ENCODE peak calls at places on chromosome 12, in seven cellular contexts. B is dorsolateral prefrontal cortex, L is HepG2, X is left lung, Y is cardiac muscle cell, W is gastrocnemius medialis, R is ascending aorta. K is an unnamed sample.

GRCh38 chr12:107454431-107454830 is 231.2 kb upstream of the PWP1 start:
- DNase-seq in X (no peak), Y (no peak), L (no peak), R (no peak), W (no peak), B (no peak), K (no peak)

GRCh38 chr12:12081836-12082497 is 11.2 kb downstream of the BCL2L14 start:
- DNase-seq in L (peak; percentile 70), B (no peak), X (no peak), W (no peak), R (no peak), Y (peak; percentile 65), K (no peak)

GRCh38 chr12:57611116-57611809 is at the start of gene ARHGEF25:
- DNase-seq in R (peak; percentile 86), B (peak; percentile 81), L (peak; percentile 41), W (no peak), Y (peak; percentile 73), X (peak; percentile 67), K (peak; percentile 86)

GRCh38 chr12:45165284-45165683 is 50.6 kb upstream of the ANO6 start:
- DNase-seq in W (no peak), R (no peak), X (no peak), L (no peak), Y (no peak), B (no peak), K (no peak)

GRCh38 chr12:130633771-130634170 is 82.3 kb downstream of the RIMBP2 start:
- DNase-seq in B (peak; percentile 85), X (no peak), Y (no peak), L (no peak), W (peak; percentile 53), R (peak; percentile 35), K (peak; percentile 62)

GRCh38 chr12:63276537-63277365 is 125.8 kb upstream of the AVPR1A start:
- DNase-seq in B (no peak), Y (peak; percentile 15), X (no peak), R (no peak), W (no peak), L (peak; percentile 44), K (no peak)

GRCh38 chr12:63944036-63944579 is 99.6 kb downstream of the SRGAP1 start:
- DNase-seq in W (no peak), Y (no peak), X (no peak), B (no peak), R (no peak), L (no peak), K (no peak)

GRCh38 chr12:131041216-131041967 is 87.7 kb downstream of the ADGRD1 start:
- DNase-seq in L (no peak), X (no peak), Y (no peak), W (no peak), B (peak; percentile 14), R (no peak), K (no peak)

GRCh38 chr12:124354400-124354799 is 59.5 kb downstream of the RFLNA start:
- DNase-seq in L (no peak), X (no peak), Y (no peak), R (no peak), B (no peak), W (no peak), K (no peak)

GRCh38 chr12:75908961-75909699 is 122.4 kb downstream of the PHLDA1 start:
- DNase-seq in L (peak; percentile 27), R (peak; percentile 72), Y (peak; percentile 92), W (peak; percentile 39), B (peak; percentile 53), X (peak; percentile 36), K (no peak)

GRCh38 chr12:74418573-74418972 is 119.1 kb upstream of the ATXN7L3B start:
- DNase-seq in B (no peak), R (no peak), L (no peak), W (no peak), Y (no peak), X (no peak), K (no peak)

GRCh38 chr12:68971404-68971803 is 38.4 kb upstream of the CPM start:
- DNase-seq in B (no peak), W (no peak), Y (peak; percentile 52), R (no peak), X (peak; percentile 48), L (no peak), K (no peak)

GRCh38 chr12:87618199-87618598 is 411.0 kb downstream of the C12orf50 start:
- DNase-seq in B (no peak), R (no peak), L (no peak), Y (peak; percentile 20), X (no peak), W (no peak), K (no peak)

GRCh38 chr12:78096909-78097597 is 266.4 kb downstream of the NAV3 start:
- DNase-seq in X (no peak), B (no peak), W (no peak), R (no peak), L (no peak), Y (peak; percentile 78), K (no peak)

GRCh38 chr12:114241973-114242434 is 163.9 kb downstream of the TBX5 start:
- DNase-seq in Y (no peak), X (no peak), R (no peak), B (no peak), W (no peak), L (no peak), K (no peak)

GRCh38 chr12:40663781-40664180 is 28.5 kb upstream of the CNTN1 start:
- DNase-seq in B (no peak), Y (no peak), X (no peak), R (no peak), L (no peak), W (no peak), K (no peak)

GRCh38 chr12:81164827-81165226 is 86.9 kb downstream of the ACSS3 start:
- DNase-seq in L (no peak), R (no peak), W (no peak), Y (no peak), B (no peak), X (no peak), K (no peak)

GRCh38 chr12:52278931-52279682 is 4.7 kb downstream of the KRT86 start:
- DNase-seq in W (peak; percentile 57), X (peak; percentile 76), L (peak; percentile 21), R (peak; percentile 87), Y (peak; percentile 86), B (peak; percentile 77), K (peak; percentile 83)

GRCh38 chr12:127235771-127236170 is 1031.2 kb upstream of the TMEM132C start:
- DNase-seq in B (no peak), X (no peak), R (no peak), Y (no peak), W (no peak), L (no peak), K (no peak)

DNA sequence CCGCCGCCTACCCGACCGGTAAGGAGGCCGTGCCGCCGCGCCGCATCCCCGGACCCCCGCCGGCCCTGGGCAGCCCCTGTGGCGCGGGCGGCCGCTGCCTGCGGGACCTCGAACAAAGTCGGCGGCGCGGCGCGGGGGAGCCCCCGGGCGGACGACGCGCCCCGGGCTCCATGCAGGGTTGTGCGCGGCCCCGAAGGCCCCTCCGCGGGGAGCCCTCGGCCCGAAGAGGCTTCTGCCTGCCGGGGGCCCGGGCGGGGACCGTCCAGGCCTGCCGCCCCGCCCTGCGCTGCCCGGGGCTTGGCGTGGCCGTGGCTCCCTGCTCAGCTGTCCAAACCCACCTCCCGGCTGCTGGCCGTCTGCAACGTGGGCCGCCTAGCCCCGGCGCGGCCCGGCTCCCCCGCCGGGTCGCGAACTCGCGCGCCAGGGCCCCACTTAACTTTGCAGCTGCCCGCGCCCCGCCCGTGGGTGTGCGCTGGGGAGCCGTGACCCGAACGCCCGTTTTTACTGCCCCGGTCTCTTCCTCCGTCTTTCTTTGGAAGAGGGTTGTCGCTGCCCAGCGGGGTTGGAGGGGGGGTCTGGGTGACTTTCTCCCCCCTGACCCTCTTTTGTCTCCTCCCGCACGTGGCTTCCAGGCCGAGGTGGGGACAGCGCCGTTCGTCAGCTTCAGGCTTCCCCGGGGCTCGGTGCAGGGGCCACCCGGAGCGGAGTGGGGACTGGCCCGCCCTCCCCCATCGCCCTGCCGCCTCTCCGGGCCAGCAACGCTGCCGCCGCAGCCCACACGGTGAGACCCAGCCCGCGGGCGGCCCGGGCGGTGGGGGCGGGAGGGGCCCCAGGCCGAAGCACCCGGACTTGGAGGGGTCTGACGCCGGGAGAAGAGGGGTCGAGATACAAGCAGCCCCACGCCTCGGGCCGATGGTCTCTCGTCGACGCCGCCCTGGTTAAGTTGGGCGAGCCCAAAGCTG is 901 bp downstream of the DYRK2 start:
- DNase-seq in W (peak; percentile 34), B (peak; percentile 51), X (peak; percentile 42), Y (no peak), R (no peak), L (no peak), K (peak; percentile 77)
- TF ChIP-seq CTCF in W (no peak), B (no peak), X (no peak), Y (no peak), R (no peak), L (no peak), K (no peak)

GRCh38 chr12:573226-573625 is 90.0 kb downstream of the NINJ2 start:
- DNase-seq in Y (no peak), W (peak; percentile 6), R (peak; percentile 56), X (no peak), L (no peak), B (peak; percentile 7), K (no peak)

GRCh38 chr12:570949-571794 is 92.1 kb downstream of the NINJ2 start:
- DNase-seq in Y (peak; percentile 88), X (peak; percentile 79), R (peak; percentile 95), B (peak; percentile 51), W (peak; percentile 93), L (peak; percentile 58), K (no peak)

GRCh38 chr12:574475-575128 is 88.6 kb downstream of the NINJ2 start:
- DNase-seq in X (no peak), R (no peak), L (peak; percentile 68), W (peak; percentile 6), Y (no peak), B (no peak), K (no peak)

GRCh38 chr12:571795-572531 is 91.3 kb downstream of the NINJ2 start:
- DNase-seq in W (peak; percentile 88), X (no peak), Y (no peak), L (peak; percentile 29), R (peak; percentile 75), B (peak; percentile 36), K (no peak)

GRCh38 chr12:572532-572899 is 90.7 kb downstream of the NINJ2 start:
- DNase-seq in R (no peak), B (peak; percentile 4), L (peak; percentile 27), Y (no peak), W (no peak), X (no peak), K (no peak)
- H3K27ac ChIP-seq in R (peak overlapping the region; percentile 93), B (no peak overlapping the region), L (peak overlapping the region; percentile 86), Y (no peak overlapping the region), W (peak overlapping the region; percentile 90), X (no peak overlapping the region), K (peak overlapping the region; percentile 96)

GRCh38 chr12:54355104-54355815 is 9.0 kb downstream of the GPR84 start:
- DNase-seq in X (no peak), Y (no peak), R (no peak), W (no peak), B (no peak), L (no peak), K (no peak)
- H3K4me3 ChIP-seq in X (no peak overlapping the region), Y (no peak overlapping the region), R (no peak overlapping the region), W (no peak overlapping the region), B (no peak overlapping the region), L (no peak overlapping the region), K (no peak overlapping the region)

DNA sequence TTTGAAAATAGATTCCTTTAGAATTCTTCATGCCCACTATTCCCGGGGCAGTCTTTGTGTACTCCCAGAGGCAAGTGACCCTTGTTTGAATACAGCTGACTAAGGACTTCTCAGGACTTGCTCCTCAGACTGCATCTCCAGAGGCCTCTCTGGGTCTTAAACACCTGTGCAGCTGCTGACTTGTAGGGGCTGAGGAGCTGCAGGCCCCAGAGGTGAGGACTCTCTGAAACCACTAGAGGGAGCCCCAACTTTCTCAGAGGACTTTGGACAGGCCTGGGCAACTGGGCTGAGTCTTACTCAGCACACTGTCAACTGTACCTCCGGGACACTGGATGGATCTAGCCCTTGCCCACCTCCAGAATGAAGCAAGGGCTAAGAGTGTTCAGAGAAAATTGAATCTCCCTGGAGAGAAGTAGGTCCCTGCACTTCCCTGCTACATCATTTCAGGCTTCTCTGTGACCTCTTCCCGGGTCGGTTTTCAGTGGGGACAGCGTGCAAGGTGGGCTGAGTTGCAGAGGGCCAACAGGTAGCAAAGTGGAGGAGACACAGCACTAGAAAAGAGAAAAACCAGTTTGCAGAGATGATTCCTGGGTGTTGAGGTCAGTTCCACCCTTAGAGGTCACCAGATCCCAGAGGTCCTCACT is 164.6 kb downstream of the TMEM117 start:
- DNase-seq in Y (peak; percentile 58), B (no peak), L (peak; percentile 81), W (no peak), X (no peak), R (no peak), K (no peak)
- TF ChIP-seq CTCF in Y (peak; percentile 71), B (no peak), L (peak; percentile 75), W (peak; percentile 19), X (peak; percentile 53), R (no peak), K (no peak)

K was measured in coronary artery.